ENCODE peak calls at places on chromosomes 2 and 18, in six cellular contexts. One of them, this sample, is unnamed.

GRCh38 chr2:66582364-66582974 is 147.5 kb downstream of the MEIS1 start:
- DNase-seq in A549: no peak
- DNase-seq in K562: no peak
- DNase-seq in endothelial cell of umbilical vein: no peak
- DNase-seq in GM12878: no peak
- DNase-seq in HepG2: no peak
- DNase-seq in this sample: no peak

GRCh38 chr18:62128157-62128556 is 58.7 kb downstream of the PIGN start:
- DNase-seq in A549: no peak
- DNase-seq in K562: no peak
- DNase-seq in endothelial cell of umbilical vein: peak
- DNase-seq in GM12878: no peak
- DNase-seq in HepG2: no peak
- DNase-seq in this sample: no peak

GRCh38 chr2:232375164-232375563 is 3.4 kb upstream of the ALPP start:
- DNase-seq in A549: no peak
- DNase-seq in K562: no peak
- DNase-seq in endothelial cell of umbilical vein: no peak
- DNase-seq in GM12878: no peak
- DNase-seq in HepG2: no peak
- DNase-seq in this sample: no peak

GRCh38 chr2:100780203-100781008 is 39.5 kb upstream of the NPAS2 start:
- DNase-seq in A549: peak
- DNase-seq in K562: no peak
- DNase-seq in endothelial cell of umbilical vein: peak
- DNase-seq in GM12878: no peak
- DNase-seq in HepG2: peak
- DNase-seq in this sample: peak

GRCh38 chr2:22683911-22684310 is 701.1 kb upstream of the KLHL29 start:
- DNase-seq in A549: no peak
- DNase-seq in K562: no peak
- DNase-seq in endothelial cell of umbilical vein: no peak
- DNase-seq in GM12878: no peak
- DNase-seq in HepG2: no peak
- DNase-seq in this sample: no peak

GRCh38 chr18:75586576-75586975 is 159.1 kb upstream of the SMIM21 start:
- DNase-seq in A549: no peak
- DNase-seq in K562: no peak
- DNase-seq in endothelial cell of umbilical vein: no peak
- DNase-seq in GM12878: no peak
- DNase-seq in HepG2: no peak
- DNase-seq in this sample: no peak

GRCh38 chr2:185734658-185735057 is 3.9 kb upstream of the FSIP2 start:
- DNase-seq in A549: no peak
- DNase-seq in K562: no peak
- DNase-seq in endothelial cell of umbilical vein: no peak
- DNase-seq in GM12878: no peak
- DNase-seq in HepG2: no peak
- DNase-seq in this sample: no peak

GRCh38 chr18:46764586-46764985 is 7.7 kb upstream of the ST8SIA5 start:
- DNase-seq in A549: no peak
- DNase-seq in K562: no peak
- DNase-seq in endothelial cell of umbilical vein: no peak
- DNase-seq in GM12878: no peak
- DNase-seq in HepG2: no peak
- DNase-seq in this sample: no peak

GRCh38 chr18:79944126-79944731 is 7.2 kb downstream of the SLC66A2 start:
- DNase-seq in A549: no peak
- DNase-seq in K562: no peak
- DNase-seq in endothelial cell of umbilical vein: no peak
- DNase-seq in GM12878: no peak
- DNase-seq in HepG2: no peak
- DNase-seq in this sample: peak

GRCh38 chr2:166343467-166343866 is 32.3 kb downstream of the SCN9A start:
- DNase-seq in A549: no peak
- DNase-seq in K562: no peak
- DNase-seq in endothelial cell of umbilical vein: no peak
- DNase-seq in GM12878: no peak
- DNase-seq in HepG2: no peak
- DNase-seq in this sample: no peak

GRCh38 chr18:28002841-28003240 is 174.1 kb downstream of the CDH2 start:
- DNase-seq in A549: no peak
- DNase-seq in K562: no peak
- DNase-seq in endothelial cell of umbilical vein: no peak
- DNase-seq in GM12878: no peak
- DNase-seq in HepG2: no peak
- DNase-seq in this sample: no peak

GRCh38 chr2:174246944-174247381 is 1.4 kb downstream of the OLA1 start:
- DNase-seq in A549: no peak
- DNase-seq in K562: no peak
- DNase-seq in endothelial cell of umbilical vein: no peak
- DNase-seq in GM12878: no peak
- DNase-seq in HepG2: peak
- DNase-seq in this sample: no peak

GRCh38 chr2:217445726-217446125 is 557.1 kb downstream of the TNS1 start:
- DNase-seq in A549: no peak
- DNase-seq in K562: no peak
- DNase-seq in endothelial cell of umbilical vein: no peak
- DNase-seq in GM12878: no peak
- DNase-seq in HepG2: no peak
- DNase-seq in this sample: no peak

GRCh38 chr18:7945882-7946281 is 378.8 kb downstream of the PTPRM start:
- DNase-seq in A549: peak
- DNase-seq in K562: no peak
- DNase-seq in endothelial cell of umbilical vein: peak
- DNase-seq in GM12878: no peak
- DNase-seq in HepG2: peak
- DNase-seq in this sample: no peak

GRCh38 chr2:73163522-73164367 is 38.6 kb upstream of the NOTO start:
- DNase-seq in A549: peak
- DNase-seq in K562: peak
- DNase-seq in endothelial cell of umbilical vein: peak
- DNase-seq in GM12878: no peak
- DNase-seq in HepG2: peak
- DNase-seq in this sample: peak

GRCh38 chr2:7950035-7950612 is 731.7 kb upstream of the ID2 start:
- DNase-seq in A549: no peak
- DNase-seq in K562: no peak
- DNase-seq in endothelial cell of umbilical vein: no peak
- DNase-seq in GM12878: no peak
- DNase-seq in HepG2: no peak
- DNase-seq in this sample: no peak

GRCh38 chr2:109124982-109125594 is 3.9 kb upstream of the SH3RF3 start:
- DNase-seq in A549: no peak
- DNase-seq in K562: no peak
- DNase-seq in endothelial cell of umbilical vein: no peak
- DNase-seq in GM12878: no peak
- DNase-seq in HepG2: no peak
- DNase-seq in this sample: peak

GRCh38 chr2:164897521-164898260 is 56.1 kb upstream of the COBLL1 start:
- DNase-seq in A549: no peak
- DNase-seq in K562: no peak
- DNase-seq in endothelial cell of umbilical vein: no peak
- DNase-seq in GM12878: no peak
- DNase-seq in HepG2: peak
- DNase-seq in this sample: no peak

GRCh38 chr2:5898667-5899066 is 206.5 kb downstream of the SOX11 start:
- DNase-seq in A549: no peak
- DNase-seq in K562: no peak
- DNase-seq in endothelial cell of umbilical vein: no peak
- DNase-seq in GM12878: no peak
- DNase-seq in HepG2: no peak
- DNase-seq in this sample: no peak

DNA sequence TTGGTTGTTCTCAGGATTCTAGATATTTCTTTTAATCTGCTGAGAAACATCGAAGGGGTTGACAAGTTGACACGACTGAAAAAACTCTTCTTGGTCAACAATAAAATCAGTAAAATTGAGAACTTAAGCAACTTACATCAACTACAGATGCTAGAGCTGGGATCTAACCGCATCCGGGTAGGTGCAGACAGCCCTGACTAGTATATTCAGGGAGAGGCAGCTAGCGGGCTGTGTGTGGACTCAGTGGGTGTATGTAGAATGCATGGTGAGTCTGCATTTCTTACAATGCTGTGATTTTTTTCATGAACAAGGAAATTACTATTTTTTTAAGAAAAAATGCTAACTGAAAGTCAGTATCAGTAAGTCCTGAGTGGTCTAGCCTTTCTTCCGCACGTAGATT is 10.1 kb downstream of the PPP1R7 start:
- DNase-seq in A549: no peak
- DNase-seq in K562: no peak
- DNase-seq in endothelial cell of umbilical vein: no peak
- DNase-seq in GM12878: no peak
- DNase-seq in HepG2: no peak
- DNase-seq in this sample: no peak
- H3K4me3 ChIP-seq in A549: no peak
- H3K4me3 ChIP-seq in K562: no peak
- H3K4me3 ChIP-seq in endothelial cell of umbilical vein: no peak
- H3K4me3 ChIP-seq in GM12878: no peak
- H3K4me3 ChIP-seq in HepG2: no peak
- H3K4me3 ChIP-seq in this sample: no peak

GRCh38 chr2:40369619-40370397 is 82.1 kb downstream of the SLC8A1 start:
- DNase-seq in A549: no peak
- DNase-seq in K562: no peak
- DNase-seq in endothelial cell of umbilical vein: no peak
- DNase-seq in GM12878: no peak
- DNase-seq in HepG2: no peak
- DNase-seq in this sample: peak
- TF ChIP-seq MYC in A549: no peak
- TF ChIP-seq MYC in K562: no peak
- TF ChIP-seq MYC in endothelial cell of umbilical vein: no peak
- TF ChIP-seq MYC in GM12878: no peak
- TF ChIP-seq MYC in HepG2: no peak
- TF ChIP-seq MYC in this sample: no peak

GRCh38 chr2:236717120-236717519 is 147.5 kb downstream of the ACKR3 start:
- DNase-seq in A549: no peak
- DNase-seq in K562: no peak
- DNase-seq in endothelial cell of umbilical vein: no peak
- DNase-seq in GM12878: no peak
- DNase-seq in HepG2: no peak
- DNase-seq in this sample: no peak
- TF ChIP-seq MAX in A549: no peak
- TF ChIP-seq MAX in K562: no peak
- TF ChIP-seq MAX in endothelial cell of umbilical vein: no peak
- TF ChIP-seq MAX in GM12878: no peak
- TF ChIP-seq MAX in HepG2: no peak
- TF ChIP-seq MAX in this sample: no peak

GRCh38 chr2:33133436-33133835 is 186.7 kb downstream of the LTBP1 start:
- DNase-seq in A549: no peak
- DNase-seq in K562: peak
- DNase-seq in endothelial cell of umbilical vein: peak
- DNase-seq in GM12878: no peak
- DNase-seq in HepG2: no peak
- DNase-seq in this sample: peak
- H3K4me3 ChIP-seq in A549: no peak
- H3K4me3 ChIP-seq in K562: no peak
- H3K4me3 ChIP-seq in endothelial cell of umbilical vein: no peak
- H3K4me3 ChIP-seq in GM12878: no peak
- H3K4me3 ChIP-seq in HepG2: no peak
- H3K4me3 ChIP-seq in this sample: no peak

GRCh38 chr2:18825856-18826255 is 236.5 kb upstream of the NT5C1B start:
- DNase-seq in A549: no peak
- DNase-seq in K562: no peak
- DNase-seq in endothelial cell of umbilical vein: no peak
- DNase-seq in GM12878: no peak
- DNase-seq in HepG2: no peak
- DNase-seq in this sample: no peak

GRCh38 chr2:18824317-18824716 is 234.9 kb upstream of the NT5C1B start:
- DNase-seq in A549: no peak
- DNase-seq in K562: no peak
- DNase-seq in endothelial cell of umbilical vein: no peak
- DNase-seq in GM12878: no peak
- DNase-seq in HepG2: peak
- DNase-seq in this sample: no peak

GRCh38 chr2:18829331-18829902 is 240.0 kb upstream of the NT5C1B start:
- DNase-seq in A549: peak
- DNase-seq in K562: no peak
- DNase-seq in endothelial cell of umbilical vein: peak
- DNase-seq in GM12878: no peak
- DNase-seq in HepG2: peak
- DNase-seq in this sample: no peak

GRCh38 chr2:18828296-18828695 is 238.9 kb upstream of the NT5C1B start:
- DNase-seq in A549: no peak
- DNase-seq in K562: no peak
- DNase-seq in endothelial cell of umbilical vein: no peak
- DNase-seq in GM12878: no peak
- DNase-seq in HepG2: no peak
- DNase-seq in this sample: no peak

GRCh38 chr2:18824915-18825314 is 235.5 kb upstream of the NT5C1B start:
- DNase-seq in A549: no peak
- DNase-seq in K562: no peak
- DNase-seq in endothelial cell of umbilical vein: no peak
- DNase-seq in GM12878: no peak
- DNase-seq in HepG2: no peak
- DNase-seq in this sample: no peak
- TF ChIP-seq MYC in A549: no peak
- TF ChIP-seq MYC in K562: no peak
- TF ChIP-seq MYC in endothelial cell of umbilical vein: no peak
- TF ChIP-seq MYC in GM12878: no peak
- TF ChIP-seq MYC in HepG2: no peak
- TF ChIP-seq MYC in this sample: no peak

This sample was measured in NB4.